ENCODE peak calls at places on chromosomes 12 and 14, in ten cellular contexts. K is CD8-positive, alpha-beta memory T cell; V is testis; P is mesenchymal stem cell; S is heart left ventricle; Y is mammary epithelial cell; H is gastrocnemius medialis; T is hepatocyte; C is neural progenitor cell; W is A673. F is an unnamed sample. For H3K36me3, the result is how much of the 10 kb centered on the place peaks cover.

GRCh38 chr14:100864960-100865681 is 38.4 kb downstream of the RTL1 start:
- DNase-seq in S (peak), V (no peak), H (no peak), K (no peak), Y (peak), W (no peak), C (no peak), P (no peak), T (no peak), F (no peak)

GRCh38 chr14:67668559-67668958 is 5.9 kb downstream of the VTI1B start:
- DNase-seq in S (no peak), Y (no peak), C (no peak), H (no peak), T (no peak), V (no peak), K (no peak), W (no peak), P (no peak), F (no peak)

GRCh38 chr12:75658286-75658685 is 146.9 kb upstream of the KRR1 start:
- DNase-seq in C (no peak), T (no peak), W (no peak), S (no peak), Y (no peak), V (no peak), H (no peak), P (no peak), K (no peak), F (no peak)

GRCh38 chr14:52112336-52113018 is 43.6 kb upstream of the NID2 start:
- DNase-seq in P (peak), V (no peak), S (no peak), Y (peak), T (no peak), K (no peak), W (no peak), H (no peak), C (no peak), F (peak)

GRCh38 chr14:38405851-38406630 is 150.1 kb upstream of the CLEC14A start:
- DNase-seq in C (peak), W (peak), H (no peak), Y (no peak), T (no peak), V (no peak), K (no peak), S (no peak), P (peak), F (peak)

GRCh38 chr12:67667276-67668073 is 18.9 kb downstream of the DYRK2 start:
- DNase-seq in V (peak), C (no peak), W (no peak), T (no peak), S (peak), Y (no peak), K (no peak), P (peak), H (peak), F (no peak)

GRCh38 chr12:16611146-16611545 is 5.2 kb upstream of the LMO3 start:
- DNase-seq in C (no peak), T (no peak), Y (no peak), V (no peak), W (no peak), P (no peak), S (no peak), K (no peak), H (no peak), F (no peak)

GRCh38 chr14:45364565-45364964 is 111.6 kb upstream of the MIS18BP1 start:
- DNase-seq in V (no peak), C (no peak), S (no peak), P (no peak), W (no peak), H (no peak), T (no peak), K (no peak), Y (no peak), F (no peak)

GRCh38 chr12:223751-224240 is 9.8 kb upstream of the SLC6A12 start:
- DNase-seq in P (no peak), Y (no peak), C (no peak), W (no peak), V (no peak), H (no peak), K (no peak), S (no peak), T (no peak), F (no peak)

GRCh38 chr12:101087903-101088302 is 122.1 kb downstream of the SLC5A8 start:
- DNase-seq in Y (no peak), V (no peak), S (no peak), P (no peak), K (no peak), T (no peak), W (no peak), H (no peak), C (no peak), F (no peak)

GRCh38 chr14:88063807-88064206 is 58.9 kb downstream of the GPR65 start:
- DNase-seq in K (no peak), H (no peak), S (no peak), P (no peak), V (peak), W (peak), T (no peak), Y (no peak), C (no peak), F (no peak)

GRCh38 chr14:60092516-60092915 is 793 bp downstream of the PCNX4 start:
- DNase-seq in S (no peak), V (peak), P (peak), Y (no peak), C (peak), H (peak), W (peak), K (no peak), T (peak), F (peak)

GRCh38 chr12:121767525-121768016 is 25.9 kb downstream of the RHOF start:
- DNase-seq in V (peak), C (no peak), P (no peak), H (no peak), S (no peak), W (no peak), T (no peak), K (no peak), Y (no peak), F (peak)

GRCh38 chr14:103105580-103106168 is 11.1 kb downstream of the EXOC3L4 start:
- DNase-seq in V (no peak), H (no peak), S (no peak), C (no peak), T (no peak), Y (no peak), P (no peak), W (no peak), K (no peak), F (no peak)

GRCh38 chr12:56188786-56189335 is 422 bp downstream of the SMARCC2 start:
- DNase-seq in W (peak), C (peak), V (peak), T (peak), S (peak), P (no peak), H (no peak), K (no peak), Y (no peak), F (no peak)

GRCh38 chr12:77686760-77687159 is 143.9 kb upstream of the NAV3 start:
- DNase-seq in T (no peak), K (no peak), W (peak), Y (no peak), H (no peak), S (no peak), P (peak), C (no peak), V (no peak), F (peak)

GRCh38 chr12:4701383-4701782 is 18.8 kb upstream of the GALNT8 start:
- DNase-seq in Y (no peak), K (no peak), W (no peak), S (no peak), H (peak), P (no peak), V (no peak), T (no peak), C (no peak), F (no peak)

GRCh38 chr12:848519-849191 is 96.3 kb downstream of the WNK1 start:
- DNase-seq in S (no peak), C (no peak), K (no peak), W (no peak), T (no peak), P (peak), V (no peak), Y (peak), H (no peak), F (no peak)

GRCh38 chr12:10617868-10618267 is 4.5 kb upstream of the MAGOHB start:
- DNase-seq in Y (no peak), P (no peak), H (no peak), C (no peak), S (no peak), W (no peak), T (no peak), V (no peak), K (no peak), F (no peak)

GRCh38 chr12:10612954-10613333 is 465 bp downstream of the MAGOHB start:
- DNase-seq in Y (no peak), H (no peak), P (no peak), W (no peak), T (peak), C (peak), V (no peak), S (no peak), K (no peak), F (no peak)

GRCh38 chr12:10613334-10614055 is at the start of gene MAGOHB:
- DNase-seq in H (peak), K (peak), Y (peak), P (peak), C (peak), V (peak), W (peak), S (peak), T (peak), F (peak)

GRCh38 chr12:10614056-10614370 is 604 bp upstream of the MAGOHB start:
- DNase-seq in T (no peak), H (no peak), Y (no peak), P (no peak), W (no peak), C (peak), V (no peak), S (no peak), K (no peak), F (no peak)

GRCh38 chr12:10615532-10615931 is 2.1 kb upstream of the MAGOHB start:
- DNase-seq in W (no peak), K (no peak), V (no peak), Y (peak), T (no peak), H (no peak), P (peak), C (no peak), S (no peak), F (no peak)
- H3K27ac ChIP-seq in W (no peak), K (no peak), V (no peak), Y (no peak), T (no peak), H (no peak), P (no peak), C (no peak), S (no peak), F (no peak)

GRCh38 chr12:95509300-95509699 is 35.3 kb downstream of the METAP2 start:
- DNase-seq in H (no peak), S (no peak), T (no peak), K (no peak), W (no peak), C (no peak), V (no peak), Y (no peak), P (no peak), F (no peak)

GRCh38 chr12:95506707-95507523 is 33.0 kb downstream of the METAP2 start:
- DNase-seq in H (no peak), C (no peak), Y (no peak), P (no peak), T (no peak), V (no peak), S (no peak), K (no peak), W (peak), F (peak)

GRCh38 chr12:95505039-95505438 is 31.1 kb downstream of the METAP2 start:
- DNase-seq in C (no peak), Y (no peak), T (no peak), P (no peak), K (no peak), H (no peak), V (no peak), S (no peak), W (no peak), F (no peak)

GRCh38 chr12:95498968-95499367 is 25.0 kb downstream of the METAP2 start:
- DNase-seq in S (no peak), P (no peak), T (no peak), H (no peak), W (no peak), V (no peak), C (no peak), Y (no peak), K (no peak), F (no peak)

GRCh38 chr12:95504140-95504539 is 30.2 kb downstream of the METAP2 start:
- DNase-seq in C (no peak), V (no peak), H (no peak), Y (no peak), P (no peak), K (no peak), W (no peak), T (no peak), S (no peak), F (no peak)
- H3K36me3 ChIP-seq in C (under half), V (under half), H (half or more), Y (under half), P (half or more), K (under half), W (half or more), T (under half), S (half or more), F (under half)

GRCh38 chr12:106248177-106248848 is 493 bp upstream of the CKAP4 start:
- DNase-seq in C (peak), Y (peak), V (peak), K (peak), P (peak), H (peak), W (peak), T (peak), S (peak), F (peak)

GRCh38 chr12:106248849-106249371 is 1.1 kb upstream of the CKAP4 start:
- DNase-seq in C (no peak), V (no peak), P (peak), H (no peak), T (no peak), Y (peak), K (no peak), S (no peak), W (peak), F (peak)

GRCh38 chr12:106251636-106252035 is 3.8 kb upstream of the CKAP4 start:
- DNase-seq in S (no peak), Y (no peak), P (peak), T (no peak), V (no peak), C (peak), W (peak), K (no peak), H (no peak), F (no peak)

GRCh38 chr12:106247731-106248176 is at the start of gene CKAP4:
- DNase-seq in W (peak), P (peak), V (peak), Y (peak), K (peak), H (peak), S (peak), T (peak), C (peak), F (peak)

GRCh38 chr12:106249411-106250135 is 1.8 kb upstream of the CKAP4 start:
- DNase-seq in T (no peak), P (no peak), C (no peak), W (no peak), H (no peak), K (no peak), S (no peak), Y (no peak), V (no peak), F (no peak)
- H3K27ac ChIP-seq in T (peak), P (no peak), C (no peak), W (no peak), H (peak), K (no peak), S (peak), Y (no peak), V (no peak), F (peak)

DNA sequence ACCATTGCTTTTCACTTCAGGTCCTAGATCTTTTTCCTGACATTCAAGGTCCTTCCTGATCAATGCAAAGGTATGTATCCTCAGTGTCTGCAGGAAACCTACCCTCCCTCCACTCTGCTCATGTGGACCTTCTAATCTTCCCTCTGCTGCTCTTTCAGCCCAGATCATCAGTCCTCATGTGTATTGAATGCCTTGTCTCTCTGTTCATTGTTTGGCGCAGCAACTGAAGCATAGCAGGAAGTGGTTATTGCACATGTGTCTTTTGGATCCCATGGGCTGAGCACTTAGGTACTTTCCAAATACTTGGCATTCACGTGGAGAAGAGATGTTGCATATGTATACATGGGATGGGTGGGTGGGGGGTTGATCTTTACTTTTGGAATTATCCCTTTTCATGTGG is 4.3 kb upstream of the NIN start:
- DNase-seq in Y (peak), K (no peak), C (no peak), V (no peak), W (peak), H (no peak), P (no peak), T (no peak), S (no peak), F (no peak)
- H3K36me3 ChIP-seq in Y (under half), K (under half), C (under half), V (under half), W (under half), H (under half), P (under half), T (under half), S (under half), F (under half)

GRCh38 chr12:124501080-124501642 is 66.3 kb downstream of the NCOR2 start:
- DNase-seq in V (no peak), T (no peak), K (no peak), H (no peak), Y (no peak), W (no peak), C (peak), P (peak), S (peak), F (no peak)

GRCh38 chr12:124500232-124501079 is 67.0 kb downstream of the NCOR2 start:
- DNase-seq in H (no peak), P (peak), V (no peak), K (no peak), T (peak), Y (peak), W (no peak), C (peak), S (peak), F (no peak)

GRCh38 chr12:124501827-124502226 is 65.6 kb downstream of the NCOR2 start:
- DNase-seq in K (no peak), V (no peak), T (no peak), S (peak), C (no peak), W (no peak), P (no peak), Y (no peak), H (peak), F (no peak)

GRCh38 chr12:124503305-124503704 is 64.1 kb downstream of the NCOR2 start:
- DNase-seq in W (no peak), T (no peak), K (no peak), H (no peak), C (no peak), P (no peak), Y (no peak), V (no peak), S (no peak), F (no peak)

DNA sequence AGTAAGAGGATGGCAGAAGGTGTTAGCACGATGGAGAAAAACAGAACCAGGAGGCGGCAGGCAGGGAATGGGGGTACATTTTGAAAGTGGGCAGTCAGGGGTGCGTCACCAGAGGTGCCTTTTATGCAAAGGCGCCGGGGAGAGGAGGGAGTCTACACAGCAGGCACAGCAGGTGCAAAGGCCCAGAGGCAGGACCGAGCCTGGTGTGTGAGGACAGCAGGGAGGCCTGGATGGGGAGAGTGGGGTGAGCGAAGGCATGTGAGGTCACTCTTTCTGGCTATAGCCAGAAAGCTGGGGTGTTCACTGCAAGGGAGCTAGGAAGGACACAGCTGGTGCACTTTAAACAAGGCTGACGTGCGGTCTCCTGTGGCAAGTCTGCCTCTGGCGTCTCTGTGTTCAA is 65.0 kb downstream of the NCOR2 start:
- DNase-seq in Y (no peak), K (no peak), W (no peak), V (no peak), C (no peak), P (no peak), S (peak), H (no peak), T (no peak), F (no peak)
- H3K27ac ChIP-seq in Y (no peak), K (no peak), W (no peak), V (no peak), C (no peak), P (peak), S (no peak), H (no peak), T (no peak), F (no peak)

DNA sequence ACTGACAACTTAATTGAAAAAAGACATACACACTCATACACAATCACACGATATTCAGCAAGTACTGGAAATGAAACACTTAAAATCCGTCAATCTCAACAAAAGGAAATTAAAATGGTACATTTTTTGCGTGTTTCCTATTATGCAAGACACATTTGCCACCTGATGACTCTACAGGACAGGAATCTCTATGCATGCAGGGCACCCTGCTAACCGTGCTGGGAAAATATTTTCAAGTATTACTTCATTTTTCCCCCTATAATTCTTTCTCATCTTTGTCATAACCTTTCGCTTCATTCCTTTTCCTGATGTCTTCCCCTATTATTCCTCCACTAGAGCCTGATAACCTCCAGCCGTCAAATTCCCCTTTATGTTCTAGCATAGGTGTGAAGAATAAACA is 150.2 kb downstream of the TMEM132D start:
- DNase-seq in S (no peak), T (no peak), C (no peak), V (no peak), H (no peak), W (no peak), P (no peak), K (no peak), Y (no peak), F (peak)
- H3K36me3 ChIP-seq in S (under half), T (under half), C (under half), V (under half), H (under half), W (under half), P (under half), K (under half), Y (under half), F (under half)

DNA sequence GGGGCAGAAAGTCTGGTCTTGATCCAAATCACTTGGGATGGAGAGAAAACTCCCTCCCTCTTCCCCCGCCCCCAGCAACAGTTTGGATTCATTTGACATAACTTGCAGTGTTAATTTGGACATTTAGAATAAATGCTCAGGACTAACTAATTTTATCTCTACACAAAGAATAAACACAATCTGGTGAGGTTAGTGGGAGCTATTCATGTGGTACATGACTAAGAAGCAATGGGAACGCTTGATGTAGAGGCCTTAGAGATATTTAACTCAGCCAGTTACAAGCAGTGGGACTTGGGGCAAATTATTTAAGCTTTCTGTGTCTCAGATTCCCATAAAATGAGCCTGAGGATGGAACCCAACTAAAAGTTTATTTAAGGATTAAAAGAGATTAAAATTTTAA is 107.3 kb upstream of the ARHGAP5 start:
- DNase-seq in T (no peak), C (no peak), K (no peak), Y (no peak), W (no peak), V (no peak), P (peak), H (no peak), S (no peak), F (no peak)
- H3K27ac ChIP-seq in T (peak), C (no peak), K (no peak), Y (no peak), W (no peak), V (no peak), P (no peak), H (no peak), S (no peak), F (no peak)